ENCODE peak calls at places on chromosomes 2 and 18, in five cellular contexts. One of them, this sample, is unnamed. For H3K4me1, the result is how much of the 10 kb centered on the place peaks cover.

GRCh38 chr2:54949431-54949830 is 100.8 kb downstream of the RTN4 start:
- DNase-seq in left lung: no peak
- DNase-seq in prostate gland: no peak
- DNase-seq in vagina: no peak
- DNase-seq in CD4-positive, alpha-beta memory T cell: no peak
- DNase-seq in this sample: no peak

GRCh38 chr18:76456018-76456750 is 38.9 kb downstream of the ZNF516 start:
- DNase-seq in vagina: peak
- DNase-seq in prostate gland: no peak
- DNase-seq in left lung: peak
- DNase-seq in CD4-positive, alpha-beta memory T cell: no peak
- DNase-seq in this sample: no peak

GRCh38 chr2:122255924-122256323 is 500.5 kb downstream of the TSN start:
- DNase-seq in left lung: no peak
- DNase-seq in prostate gland: no peak
- DNase-seq in CD4-positive, alpha-beta memory T cell: no peak
- DNase-seq in vagina: no peak
- DNase-seq in this sample: no peak

GRCh38 chr2:56229397-56230060 is 45.7 kb downstream of the CCDC85A start:
- DNase-seq in prostate gland: no peak
- DNase-seq in CD4-positive, alpha-beta memory T cell: no peak
- DNase-seq in vagina: no peak
- DNase-seq in left lung: no peak
- DNase-seq in this sample: no peak

GRCh38 chr2:226420646-226421045 is 379.0 kb downstream of the IRS1 start:
- DNase-seq in vagina: no peak
- DNase-seq in left lung: no peak
- DNase-seq in CD4-positive, alpha-beta memory T cell: no peak
- DNase-seq in prostate gland: no peak
- DNase-seq in this sample: no peak

GRCh38 chr2:166211079-166211478 is 83.3 kb upstream of the SCN1A start:
- DNase-seq in prostate gland: no peak
- DNase-seq in CD4-positive, alpha-beta memory T cell: no peak
- DNase-seq in left lung: no peak
- DNase-seq in vagina: no peak
- DNase-seq in this sample: no peak

GRCh38 chr2:30656079-30656478 is 151.2 kb downstream of the CAPN13 start:
- DNase-seq in vagina: no peak
- DNase-seq in prostate gland: no peak
- DNase-seq in CD4-positive, alpha-beta memory T cell: no peak
- DNase-seq in left lung: no peak
- DNase-seq in this sample: no peak

GRCh38 chr2:66270247-66270646 is 164.7 kb upstream of the MEIS1 start:
- DNase-seq in prostate gland: no peak
- DNase-seq in left lung: no peak
- DNase-seq in vagina: no peak
- DNase-seq in CD4-positive, alpha-beta memory T cell: no peak
- DNase-seq in this sample: no peak

GRCh38 chr2:218991674-218992168 is 1.5 kb downstream of the CRYBA2 start:
- DNase-seq in CD4-positive, alpha-beta memory T cell: no peak
- DNase-seq in prostate gland: no peak
- DNase-seq in vagina: no peak
- DNase-seq in left lung: no peak
- DNase-seq in this sample: no peak

GRCh38 chr2:11387831-11388230 is 43.4 kb upstream of the ROCK2 start:
- DNase-seq in left lung: no peak
- DNase-seq in prostate gland: peak
- DNase-seq in CD4-positive, alpha-beta memory T cell: no peak
- DNase-seq in vagina: no peak
- DNase-seq in this sample: peak

GRCh38 chr2:119451336-119452050 is 19.8 kb downstream of the TMEM37 start:
- DNase-seq in left lung: no peak
- DNase-seq in prostate gland: no peak
- DNase-seq in vagina: no peak
- DNase-seq in CD4-positive, alpha-beta memory T cell: no peak
- DNase-seq in this sample: no peak

GRCh38 chr2:159094173-159094737 is 125.8 kb downstream of the TANC1 start:
- DNase-seq in CD4-positive, alpha-beta memory T cell: no peak
- DNase-seq in vagina: no peak
- DNase-seq in prostate gland: peak
- DNase-seq in left lung: peak
- DNase-seq in this sample: no peak

GRCh38 chr2:127818794-127819425 is 7.9 kb upstream of the WDR33 start:
- DNase-seq in CD4-positive, alpha-beta memory T cell: no peak
- DNase-seq in prostate gland: no peak
- DNase-seq in left lung: no peak
- DNase-seq in vagina: no peak
- DNase-seq in this sample: no peak

GRCh38 chr2:20225294-20226151 is 593 bp upstream of the SDC1 start:
- DNase-seq in left lung: peak
- DNase-seq in prostate gland: peak
- DNase-seq in CD4-positive, alpha-beta memory T cell: no peak
- DNase-seq in vagina: no peak
- DNase-seq in this sample: peak

GRCh38 chr2:79453918-79454317 is 58.9 kb upstream of the CTNNA2 start:
- DNase-seq in CD4-positive, alpha-beta memory T cell: no peak
- DNase-seq in vagina: no peak
- DNase-seq in left lung: no peak
- DNase-seq in prostate gland: no peak
- DNase-seq in this sample: no peak

GRCh38 chr2:226124548-226125011 is 675.0 kb downstream of the IRS1 start:
- DNase-seq in CD4-positive, alpha-beta memory T cell: no peak
- DNase-seq in prostate gland: no peak
- DNase-seq in vagina: no peak
- DNase-seq in left lung: no peak
- DNase-seq in this sample: no peak

GRCh38 chr2:128311216-128311754 is 7.4 kb downstream of the HS6ST1 start:
- DNase-seq in left lung: peak
- DNase-seq in vagina: no peak
- DNase-seq in CD4-positive, alpha-beta memory T cell: no peak
- DNase-seq in prostate gland: peak
- DNase-seq in this sample: no peak

GRCh38 chr2:148244593-148245292 is 223.9 kb downstream of the MBD5 start:
- DNase-seq in CD4-positive, alpha-beta memory T cell: no peak
- DNase-seq in prostate gland: no peak
- DNase-seq in left lung: no peak
- DNase-seq in vagina: no peak
- DNase-seq in this sample: no peak

GRCh38 chr2:187580462-187581124 is 26.4 kb upstream of the TFPI start:
- DNase-seq in left lung: no peak
- DNase-seq in vagina: no peak
- DNase-seq in CD4-positive, alpha-beta memory T cell: no peak
- DNase-seq in prostate gland: no peak
- DNase-seq in this sample: no peak

GRCh38 chr18:45974088-45974536 is 7.0 kb upstream of the EPG5 start:
- DNase-seq in vagina: no peak
- DNase-seq in CD4-positive, alpha-beta memory T cell: peak
- DNase-seq in left lung: peak
- DNase-seq in prostate gland: peak
- DNase-seq in this sample: no peak

GRCh38 chr2:232460171-232460570 is 4.2 kb downstream of the ALPI start:
- DNase-seq in left lung: no peak
- DNase-seq in prostate gland: no peak
- DNase-seq in vagina: no peak
- DNase-seq in CD4-positive, alpha-beta memory T cell: no peak
- DNase-seq in this sample: no peak

GRCh38 chr2:110865188-110865587 is 132.8 kb downstream of the ACOXL start:
- DNase-seq in left lung: no peak
- DNase-seq in vagina: no peak
- DNase-seq in CD4-positive, alpha-beta memory T cell: no peak
- DNase-seq in prostate gland: no peak
- DNase-seq in this sample: no peak

GRCh38 chr2:236168110-236169067 is at the start of gene GBX2:
- DNase-seq in vagina: no peak
- DNase-seq in prostate gland: no peak
- DNase-seq in left lung: no peak
- DNase-seq in CD4-positive, alpha-beta memory T cell: no peak
- DNase-seq in this sample: no peak

GRCh38 chr2:3377279-3377611 is 373 bp downstream of the EIPR1 start:
- DNase-seq in CD4-positive, alpha-beta memory T cell: no peak
- DNase-seq in prostate gland: no peak
- DNase-seq in left lung: no peak
- DNase-seq in vagina: no peak
- DNase-seq in this sample: no peak

GRCh38 chr2:241794250-241794823 is 14.7 kb upstream of the NEU4 start:
- DNase-seq in CD4-positive, alpha-beta memory T cell: no peak
- DNase-seq in left lung: no peak
- DNase-seq in vagina: no peak
- DNase-seq in prostate gland: no peak
- DNase-seq in this sample: no peak

GRCh38 chr2:72583376-72583775 is 242.5 kb downstream of the EXOC6B start:
- DNase-seq in prostate gland: no peak
- DNase-seq in vagina: no peak
- DNase-seq in left lung: no peak
- DNase-seq in CD4-positive, alpha-beta memory T cell: no peak
- DNase-seq in this sample: no peak

GRCh38 chr2:45771251-45771650 is 119.8 kb downstream of the PRKCE start:
- DNase-seq in left lung: peak
- DNase-seq in prostate gland: no peak
- DNase-seq in CD4-positive, alpha-beta memory T cell: no peak
- DNase-seq in vagina: no peak
- DNase-seq in this sample: no peak

GRCh38 chr2:28401948-28402550 is 9.4 kb downstream of the FOSL2 start:
- DNase-seq in left lung: peak
- DNase-seq in CD4-positive, alpha-beta memory T cell: no peak
- DNase-seq in prostate gland: no peak
- DNase-seq in vagina: no peak
- DNase-seq in this sample: no peak

GRCh38 chr2:28399946-28400345 is 7.3 kb downstream of the FOSL2 start:
- DNase-seq in left lung: no peak
- DNase-seq in CD4-positive, alpha-beta memory T cell: no peak
- DNase-seq in prostate gland: no peak
- DNase-seq in vagina: no peak
- DNase-seq in this sample: no peak

GRCh38 chr2:28400921-28401320 is 8.3 kb downstream of the FOSL2 start:
- DNase-seq in CD4-positive, alpha-beta memory T cell: no peak
- DNase-seq in prostate gland: no peak
- DNase-seq in left lung: peak
- DNase-seq in vagina: no peak
- DNase-seq in this sample: no peak

GRCh38 chr2:28400434-28400833 is 7.8 kb downstream of the FOSL2 start:
- DNase-seq in CD4-positive, alpha-beta memory T cell: no peak
- DNase-seq in left lung: peak
- DNase-seq in prostate gland: no peak
- DNase-seq in vagina: no peak
- DNase-seq in this sample: no peak

DNA sequence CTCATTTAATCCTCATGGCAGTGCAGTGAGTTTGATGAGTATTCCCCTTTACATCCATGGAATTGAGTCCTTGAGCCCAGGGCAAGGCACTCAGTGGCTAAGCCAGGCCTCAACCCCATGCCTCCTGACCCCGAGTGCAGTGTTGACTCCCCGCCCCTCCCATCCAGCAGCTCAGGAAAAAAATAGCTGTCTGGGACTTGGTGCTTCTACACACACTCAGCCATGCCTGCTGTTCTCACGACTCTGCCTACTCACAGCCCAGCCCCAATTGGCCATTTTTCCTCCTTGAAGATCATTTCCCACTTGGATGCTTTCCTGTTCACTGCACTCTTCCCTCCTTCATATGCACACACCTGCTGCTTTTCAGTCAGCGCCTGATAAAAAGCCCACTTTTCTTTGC is 8.8 kb downstream of the FOSL2 start:
- DNase-seq in left lung: peak
- DNase-seq in vagina: no peak
- DNase-seq in prostate gland: no peak
- DNase-seq in CD4-positive, alpha-beta memory T cell: no peak
- DNase-seq in this sample: no peak
- H3K4me3 ChIP-seq in left lung: no peak
- H3K4me3 ChIP-seq in vagina: peak
- H3K4me3 ChIP-seq in prostate gland: no peak
- H3K4me3 ChIP-seq in CD4-positive, alpha-beta memory T cell: no peak
- H3K4me3 ChIP-seq in this sample: no peak

DNA sequence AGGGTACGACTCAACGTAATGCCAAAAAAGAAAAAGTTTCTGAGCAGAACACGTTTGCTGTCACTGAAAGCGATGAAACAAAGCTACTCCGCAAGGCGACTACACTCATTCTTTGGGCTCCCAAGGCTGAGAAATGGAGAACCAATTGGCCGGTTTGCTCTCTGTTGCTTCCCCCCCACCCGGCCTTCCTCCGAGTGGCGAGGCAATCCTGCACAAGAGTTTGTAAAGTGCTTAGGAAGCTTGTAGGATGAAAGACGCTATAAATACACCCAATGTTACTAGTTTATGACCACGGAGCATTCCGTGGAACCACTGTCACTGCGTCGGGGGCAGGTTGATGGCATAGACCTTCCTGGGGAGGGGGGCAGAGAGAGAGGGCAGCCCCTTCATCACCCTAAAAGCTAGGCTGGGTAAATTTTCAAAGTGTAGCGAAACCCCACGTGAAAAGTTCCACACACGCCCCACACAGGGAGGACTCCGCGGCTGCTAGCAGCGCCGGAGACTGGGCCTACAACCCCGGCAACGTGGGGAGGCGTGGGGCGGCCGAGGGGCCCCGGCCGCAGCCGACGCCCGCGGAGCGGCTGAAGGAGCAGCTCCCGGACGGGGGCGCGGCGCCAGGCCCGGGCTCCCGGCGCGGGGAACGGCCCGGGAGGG is 925 bp downstream of the CUL3 start:
- DNase-seq in CD4-positive, alpha-beta memory T cell: peak
- DNase-seq in left lung: peak
- DNase-seq in prostate gland: peak
- DNase-seq in vagina: no peak
- DNase-seq in this sample: peak
- H3K4me1 ChIP-seq in CD4-positive, alpha-beta memory T cell: half or more
- H3K4me1 ChIP-seq in left lung: under half
- H3K4me1 ChIP-seq in prostate gland: under half
- H3K4me1 ChIP-seq in vagina: under half
- H3K4me1 ChIP-seq in this sample: under half

GRCh38 chr18:7558769-7559168 is 8.3 kb upstream of the PTPRM start:
- DNase-seq in left lung: no peak
- DNase-seq in prostate gland: no peak
- DNase-seq in CD4-positive, alpha-beta memory T cell: no peak
- DNase-seq in vagina: no peak
- DNase-seq in this sample: no peak

GRCh38 chr18:7561907-7562460 is 5.1 kb upstream of the PTPRM start:
- DNase-seq in prostate gland: no peak
- DNase-seq in vagina: no peak
- DNase-seq in CD4-positive, alpha-beta memory T cell: no peak
- DNase-seq in left lung: no peak
- DNase-seq in this sample: no peak

GRCh38 chr18:7559709-7560319 is 7.3 kb upstream of the PTPRM start:
- DNase-seq in vagina: no peak
- DNase-seq in prostate gland: no peak
- DNase-seq in left lung: no peak
- DNase-seq in CD4-positive, alpha-beta memory T cell: no peak
- DNase-seq in this sample: no peak

GRCh38 chr18:7565677-7566076 is 1.4 kb upstream of the PTPRM start:
- DNase-seq in prostate gland: no peak
- DNase-seq in CD4-positive, alpha-beta memory T cell: no peak
- DNase-seq in left lung: no peak
- DNase-seq in vagina: no peak
- DNase-seq in this sample: no peak

GRCh38 chr18:7562491-7562890 is 4.6 kb upstream of the PTPRM start:
- DNase-seq in left lung: no peak
- DNase-seq in vagina: no peak
- DNase-seq in prostate gland: peak
- DNase-seq in CD4-positive, alpha-beta memory T cell: no peak
- DNase-seq in this sample: no peak
- H3K27ac ChIP-seq in left lung: no peak
- H3K27ac ChIP-seq in vagina: no peak
- H3K27ac ChIP-seq in prostate gland: no peak
- H3K27ac ChIP-seq in CD4-positive, alpha-beta memory T cell: no peak
- H3K27ac ChIP-seq in this sample: no peak

GRCh38 chr18:39842042-39842791 is 2112.8 kb upstream of the PIK3C3 start:
- DNase-seq in left lung: no peak
- DNase-seq in CD4-positive, alpha-beta memory T cell: no peak
- DNase-seq in vagina: no peak
- DNase-seq in prostate gland: no peak
- DNase-seq in this sample: no peak
- H3K4me3 ChIP-seq in left lung: no peak
- H3K4me3 ChIP-seq in CD4-positive, alpha-beta memory T cell: no peak
- H3K4me3 ChIP-seq in vagina: peak
- H3K4me3 ChIP-seq in prostate gland: peak
- H3K4me3 ChIP-seq in this sample: no peak